ENCODE peak calls at places on chromosomes 7 and 10, in nine cellular contexts. G is CD8-positive, alpha-beta memory T cell; Z is naive thymus-derived CD4-positive, alpha-beta T cell; F is fibroblast of lung; M is cardiac muscle cell; Q is hepatocyte; W is A673; J is aorta; D is gastrocnemius medialis. B is an unnamed sample.
A peak's percentile ranks its signal among the peaks of the same experiment; 100 is the strongest.

GRCh38 chr10:109698121-109698520 is 225.2 kb downstream of the XPNPEP1 start:
- DNase-seq in G (no peak), Z (no peak), F (no peak), M (no peak), Q (peak; percentile 9), W (no peak), J (no peak), D (no peak), B (peak; percentile 56)

GRCh38 chr10:24042884-24043283 is 166.1 kb upstream of the KIAA1217 start:
- DNase-seq in G (no peak), Z (no peak), F (no peak), M (no peak), Q (no peak), W (no peak), J (no peak), D (no peak), B (no peak)

GRCh38 chr10:103926722-103927319 is 8.8 kb upstream of the STN1 start:
- DNase-seq in G (no peak), Z (no peak), F (no peak), M (no peak), Q (no peak), W (no peak), J (no peak), D (no peak), B (no peak)

GRCh38 chr7:44046321-44047061 is 2.0 kb downstream of the DBNL start:
- DNase-seq in G (peak; percentile 43), Z (no peak), F (no peak), M (no peak), Q (no peak), W (no peak), J (no peak), D (no peak), B (no peak)

GRCh38 chr10:69362471-69362954 is 54.2 kb downstream of the TACR2 start:
- DNase-seq in G (no peak), Z (peak; percentile 50), F (peak; percentile 82), M (peak; percentile 61), Q (no peak), W (no peak), J (peak; percentile 91), D (peak; percentile 87), B (peak; percentile 15)

GRCh38 chr7:5773661-5774086 is 7.8 kb downstream of the RNF216 start:
- DNase-seq in G (no peak), Z (no peak), F (peak; percentile 98), M (peak; percentile 92), Q (peak; percentile 50), W (peak; percentile 70), J (no peak), D (no peak), B (peak; percentile 84)

GRCh38 chr10:79390551-79391229 is 43.4 kb downstream of the PPIF start:
- DNase-seq in G (no peak), Z (no peak), F (no peak), M (peak; percentile 48), Q (no peak), W (no peak), J (peak; percentile 59), D (no peak), B (peak; percentile 2)

GRCh38 chr10:6929157-6929830 is 349.2 kb upstream of the PRKCQ start:
- DNase-seq in G (no peak), Z (no peak), F (no peak), M (no peak), Q (no peak), W (no peak), J (no peak), D (no peak), B (no peak)

GRCh38 chr10:77943086-77943901 is 16.7 kb upstream of the DLG5 start:
- DNase-seq in G (no peak), Z (no peak), F (peak; percentile 86), M (peak; percentile 83), Q (peak; percentile 72), W (peak; percentile 81), J (peak; percentile 48), D (peak; percentile 40), B (peak; percentile 16)

GRCh38 chr10:127196227-127196954 is at the start of gene INSYN2A:
- DNase-seq in G (no peak), Z (no peak), F (peak; percentile 65), M (peak; percentile 65), Q (peak; percentile 54), W (peak; percentile 69), J (no peak), D (no peak), B (no peak)

GRCh38 chr10:17239671-17240460 is 11.8 kb downstream of the VIM start:
- DNase-seq in G (no peak), Z (no peak), F (no peak), M (no peak), Q (no peak), W (no peak), J (no peak), D (no peak), B (no peak)

GRCh38 chr10:79930267-79930666 is 18.6 kb downstream of the SFTPD start:
- DNase-seq in G (no peak), Z (no peak), F (no peak), M (no peak), Q (no peak), W (no peak), J (no peak), D (no peak), B (no peak)

GRCh38 chr7:22781230-22781711 is 41.4 kb downstream of the TOMM7 start:
- DNase-seq in G (no peak), Z (no peak), F (peak; percentile 99), M (peak; percentile 89), Q (no peak), W (no peak), J (no peak), D (no peak), B (no peak)

GRCh38 chr10:34078798-34079470 is 736.2 kb downstream of the PARD3 start:
- DNase-seq in G (no peak), Z (no peak), F (peak; percentile 54), M (peak; percentile 91), Q (no peak), W (no peak), J (peak; percentile 92), D (no peak), B (no peak)

GRCh38 chr7:5420108-5420840 is 3.4 kb downstream of the TNRC18 start:
- DNase-seq in G (no peak), Z (no peak), F (peak; percentile 15), M (no peak), Q (no peak), W (no peak), J (no peak), D (no peak), B (no peak)

GRCh38 chr7:71389976-71390375 is 258.0 kb downstream of the GALNT17 start:
- DNase-seq in G (no peak), Z (no peak), F (no peak), M (no peak), Q (no peak), W (no peak), J (no peak), D (no peak), B (no peak)

GRCh38 chr10:91340613-91341362 is 69.4 kb upstream of the HECTD2 start:
- DNase-seq in G (no peak), Z (no peak), F (peak; percentile 96), M (peak; percentile 74), Q (no peak), W (peak; percentile 81), J (peak; percentile 66), D (peak; percentile 81), B (peak; percentile 92)
- H3K27ac ChIP-seq in G (no peak overlapping the region), Z (no peak overlapping the region), F (no peak overlapping the region), M (no peak overlapping the region), Q (no peak overlapping the region), W (peak overlapping the region; percentile 18), J (no peak overlapping the region), D (peak overlapping the region; percentile 86), B (peak overlapping the region; percentile 100)

GRCh38 chr7:102021841-102022618 is 204.6 kb downstream of the CUX1 start:
- DNase-seq in G (no peak), Z (no peak), F (no peak), M (no peak), Q (no peak), W (no peak), J (no peak), D (no peak), B (no peak)

GRCh38 chr7:102024005-102024768 is 206.8 kb downstream of the CUX1 start:
- DNase-seq in G (no peak), Z (no peak), F (no peak), M (no peak), Q (no peak), W (no peak), J (no peak), D (no peak), B (no peak)

GRCh38 chr7:102018876-102019275 is 201.4 kb downstream of the CUX1 start:
- DNase-seq in G (no peak), Z (no peak), F (no peak), M (no peak), Q (no peak), W (no peak), J (no peak), D (no peak), B (no peak)

GRCh38 chr7:102024769-102025391 is 207.5 kb downstream of the CUX1 start:
- DNase-seq in G (no peak), Z (no peak), F (no peak), M (peak; percentile 22), Q (peak; percentile 83), W (no peak), J (no peak), D (no peak), B (no peak)

GRCh38 chr7:102019461-102019860 is 202.0 kb downstream of the CUX1 start:
- DNase-seq in G (no peak), Z (no peak), F (no peak), M (no peak), Q (no peak), W (no peak), J (no peak), D (no peak), B (no peak)
- H3K36me3 ChIP-seq in G (no peaks in the 10 kb centered on the region), Z (no peaks in the 10 kb centered on the region), F (no peaks in the 10 kb centered on the region), M (no peaks in the 10 kb centered on the region), Q (no peaks in the 10 kb centered on the region), W (no peaks in the 10 kb centered on the region), J (no peaks in the 10 kb centered on the region), D (no peaks in the 10 kb centered on the region), B (no peaks in the 10 kb centered on the region)

DNA sequence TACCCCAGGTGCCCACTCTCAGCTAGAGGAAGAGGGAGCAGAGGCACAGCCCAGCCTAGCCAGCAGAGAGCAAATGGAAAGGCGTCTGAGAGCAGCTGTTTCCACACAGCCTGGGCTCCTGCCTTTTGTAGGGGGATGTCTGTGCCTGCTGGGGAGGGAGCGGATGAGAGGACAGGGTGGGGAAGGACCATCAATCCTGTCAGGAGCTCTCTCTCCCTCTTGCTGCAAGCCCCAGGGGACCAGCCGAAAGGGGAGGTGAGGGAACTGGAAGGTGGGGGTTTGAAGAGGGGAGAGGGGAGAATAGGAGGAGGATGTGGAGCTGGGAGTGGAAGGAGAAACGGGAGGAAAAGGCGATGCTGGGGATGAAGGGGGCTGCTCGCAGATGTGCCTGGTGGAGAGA is at the start of gene PKD2L1:
- DNase-seq in G (no peak), Z (no peak), F (no peak), M (no peak), Q (no peak), W (no peak), J (no peak), D (no peak), B (no peak)
- H3K4me1 ChIP-seq in G (no peaks in the 10 kb centered on the region), Z (no peaks in the 10 kb centered on the region), F (no peaks in the 10 kb centered on the region), M (no peaks in the 10 kb centered on the region), Q (no peaks in the 10 kb centered on the region), W (peaks cover 18% of the 10 kb centered on the region), J (no peaks in the 10 kb centered on the region), D (peaks cover 11% of the 10 kb centered on the region), B (no peaks in the 10 kb centered on the region)

DNA sequence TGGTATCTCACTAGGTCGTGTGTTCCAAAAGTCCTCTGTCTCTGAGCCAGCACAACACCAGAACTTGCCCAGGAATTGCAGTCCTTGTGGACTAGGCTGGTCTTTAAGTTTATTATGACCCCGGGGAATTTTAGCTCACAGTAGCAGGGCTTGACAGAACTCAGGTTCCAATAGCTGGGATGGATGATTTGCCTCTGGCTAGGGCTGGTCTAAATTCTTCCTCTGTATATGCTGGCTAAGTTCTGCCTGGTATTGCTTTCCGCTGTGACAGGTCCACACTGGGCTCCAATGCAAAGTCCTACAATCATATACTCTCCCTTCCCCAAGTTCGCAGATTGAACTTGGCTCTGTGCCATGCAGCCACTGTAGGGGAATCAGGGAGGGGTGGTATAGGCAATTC is 52.5 kb downstream of the FAS start:
- DNase-seq in G (no peak), Z (no peak), F (no peak), M (no peak), Q (no peak), W (no peak), J (no peak), D (no peak), B (no peak)
- H3K27ac ChIP-seq in G (no peak overlapping the region), Z (no peak overlapping the region), F (no peak overlapping the region), M (no peak overlapping the region), Q (no peak overlapping the region), W (no peak overlapping the region), J (no peak overlapping the region), D (no peak overlapping the region), B (no peak overlapping the region)

B was measured in SJCRH30.